ENCODE peak calls at places on chromosome 16, in eight cellular contexts. T, S, C, M, N, U, W and B are unnamed samples.

GRCh38 chr16:11742041-11742535 is 569 bp downstream of the TXNDC11 start:
- DNase-seq in C (peak; percentile 33), S (peak; percentile 5), W (peak; percentile 62), N (no peak), T (peak; percentile 32), M (no peak), U (no peak), B (no peak)

GRCh38 chr16:14572535-14572934 is 57.5 kb downstream of the PARN start:
- DNase-seq in N (no peak), U (no peak), W (no peak), S (no peak), C (no peak), M (no peak), T (no peak), B (no peak)

GRCh38 chr16:56679078-56679730 is 3.1 kb upstream of the MT1X start:
- DNase-seq in C (no peak), S (no peak), W (no peak), T (no peak), M (no peak), N (no peak), U (no peak), B (no peak)

GRCh38 chr16:52929478-52929877 is 123.2 kb downstream of the CHD9NB start:
- DNase-seq in U (no peak), C (no peak), M (no peak), S (no peak), N (no peak), W (no peak), T (no peak), B (no peak)

GRCh38 chr16:56591377-56592060 is 2.2 kb downstream of the MT3 start:
- DNase-seq in N (no peak), W (no peak), M (no peak), C (no peak), T (no peak), U (no peak), S (no peak), B (no peak)

GRCh38 chr16:57918444-57918843 is 52.5 kb downstream of the CNGB1 start:
- DNase-seq in N (no peak), M (no peak), S (no peak), C (no peak), U (no peak), T (no peak), W (no peak), B (no peak)

GRCh38 chr16:57500578-57501111 is 14.4 kb upstream of the DOK4 start:
- DNase-seq in W (no peak), C (no peak), U (no peak), T (no peak), M (no peak), S (no peak), N (no peak), B (peak; percentile 81)

GRCh38 chr16:74825941-74826340 is 51.3 kb upstream of the FA2H start:
- DNase-seq in M (no peak), W (no peak), U (no peak), C (no peak), T (no peak), S (no peak), N (no peak), B (no peak)

GRCh38 chr16:50584033-50584722 is 36.0 kb downstream of the NKD1 start:
- DNase-seq in S (no peak), W (no peak), M (no peak), T (no peak), C (no peak), N (no peak), U (no peak), B (no peak)

GRCh38 chr16:17921357-17921978 is 415.1 kb downstream of the NPIPA8 start:
- DNase-seq in M (no peak), T (peak; percentile 37), U (no peak), W (peak; percentile 74), C (peak; percentile 24), S (no peak), N (peak; percentile 59), B (peak; percentile 62)

GRCh38 chr16:89017956-89018604 is 41.1 kb upstream of the CBFA2T3 start:
- DNase-seq in T (no peak), C (no peak), M (no peak), U (no peak), S (no peak), W (no peak), N (no peak), B (no peak)

GRCh38 chr16:86515420-86515779 is 5.1 kb downstream of the FOXF1 start:
- DNase-seq in T (no peak), U (no peak), C (no peak), N (no peak), S (no peak), M (no peak), W (no peak), B (no peak)

GRCh38 chr16:55832788-55833583 is at the start of gene CES1:
- DNase-seq in N (no peak), W (no peak), M (no peak), T (no peak), C (no peak), U (peak; percentile 31), S (no peak), B (no peak)

GRCh38 chr16:27408602-27409031 is 6.6 kb downstream of the IL21R start:
- DNase-seq in M (peak; percentile 79), N (no peak), C (no peak), T (no peak), U (no peak), W (peak; percentile 51), S (no peak), B (no peak)

GRCh38 chr16:86761117-86761971 is 183.0 kb downstream of the FOXL1 start:
- DNase-seq in T (peak; percentile 88), U (no peak), C (no peak), S (peak; percentile 8), W (peak; percentile 64), M (no peak), N (peak; percentile 12), B (peak; percentile 59)

GRCh38 chr16:57245472-57246113 is 534 bp downstream of the ARL2BP start:
- DNase-seq in S (no peak), U (no peak), C (no peak), M (no peak), W (no peak), N (no peak), T (no peak), B (no peak)

GRCh38 chr16:82636485-82636884 is 9.7 kb downstream of the CDH13 start:
- DNase-seq in S (peak; percentile 86), N (no peak), C (no peak), M (no peak), U (no peak), W (no peak), T (no peak), B (no peak)

GRCh38 chr16:58814348-58814801 is 80.3 kb upstream of the GOT2 start:
- DNase-seq in S (no peak), U (no peak), N (peak; percentile 1), C (no peak), W (peak; percentile 39), M (no peak), T (peak; percentile 54), B (peak; percentile 55)

GRCh38 chr16:4015275-4015990 is 100.8 kb downstream of the ADCY9 start:
- DNase-seq in S (peak; percentile 80), W (no peak), C (no peak), U (no peak), T (no peak), N (no peak), M (no peak), B (no peak)

GRCh38 chr16:81397879-81398516 is 46.6 kb upstream of the CMIP start:
- DNase-seq in C (no peak), W (no peak), U (no peak), M (no peak), S (no peak), N (no peak), T (no peak), B (no peak)

GRCh38 chr16:3141781-3142311 is 7.0 kb downstream of the ZNF213 start:
- DNase-seq in N (no peak), U (no peak), S (no peak), W (no peak), C (no peak), M (no peak), T (no peak), B (no peak)

GRCh38 chr16:82197540-82198240 is 27.7 kb upstream of the MPHOSPH6 start:
- DNase-seq in U (no peak), W (no peak), N (no peak), C (no peak), T (no peak), S (no peak), M (no peak), B (no peak)

GRCh38 chr16:70454221-70455034 is at the start of gene FCSK:
- DNase-seq in C (peak; percentile 52), U (peak; percentile 18), T (peak; percentile 72), S (peak; percentile 75), N (peak; percentile 70), W (peak; percentile 69), M (no peak), B (peak; percentile 79)

GRCh38 chr16:19095699-19096098 is 18.1 kb upstream of the ITPRIPL2 start:
- DNase-seq in T (no peak), N (no peak), M (no peak), C (no peak), U (no peak), S (peak; percentile 38), W (no peak), B (no peak)

GRCh38 chr16:19472487-19472886 is 49.4 kb downstream of the GDE1 start:
- DNase-seq in S (no peak), M (no peak), C (no peak), W (no peak), N (no peak), T (no peak), U (no peak), B (no peak)

GRCh38 chr16:74451951-74452758 is 30.9 kb upstream of the CLEC18B start:
- DNase-seq in M (peak; percentile 38), C (no peak), W (no peak), N (no peak), T (no peak), U (no peak), S (peak; percentile 84), B (no peak)

GRCh38 chr16:69386596-69386995 is 789 bp upstream of the TERF2 start:
- DNase-seq in T (peak; percentile 70), C (no peak), S (no peak), N (no peak), U (no peak), W (no peak), M (no peak), B (no peak)

GRCh38 chr16:50457979-50458461 is 89.2 kb upstream of the BRD7 start:
- DNase-seq in W (no peak), S (no peak), M (no peak), T (no peak), U (no peak), C (no peak), N (no peak), B (no peak)

GRCh38 chr16:59719121-59719520 is 985.0 kb upstream of the GOT2 start:
- DNase-seq in T (no peak), S (no peak), M (no peak), N (no peak), U (no peak), C (no peak), W (no peak), B (no peak)

GRCh38 chr16:1379054-1379862 is 27.5 kb downstream of the GNPTG start:
- DNase-seq in M (no peak), T (peak; percentile 87), U (peak; percentile 87), S (peak; percentile 88), C (peak; percentile 68), N (peak; percentile 59), W (peak; percentile 78), B (peak; percentile 86)

GRCh38 chr16:8673611-8674412 is 605 bp upstream of the ABAT start:
- DNase-seq in C (no peak), T (no peak), W (no peak), N (no peak), U (no peak), S (no peak), M (no peak), B (no peak)

GRCh38 chr16:11312718-11313492 is 31.8 kb upstream of the PRM1 start:
- DNase-seq in M (no peak), T (peak; percentile 70), U (no peak), W (no peak), N (no peak), C (no peak), S (peak; percentile 18), B (no peak)